ENCODE peak calls at places on chromosomes 6 and 20, in six cellular contexts. K, Y, Z, O, Q and X are unnamed samples.
A peak's percentile ranks its signal among the peaks of the same experiment; 100 is the strongest.

GRCh38 chr6:154686162-154686561 is 47.1 kb upstream of the SCAF8 start:
- DNase-seq in Y (no peak), Q (no peak), Z (no peak), K (no peak), O (no peak), X (no peak)

GRCh38 chr20:1838479-1839279 is 56.5 kb upstream of the SIRPA start:
- DNase-seq in O (no peak), K (no peak), Y (no peak), Z (no peak), Q (no peak), X (no peak)

GRCh38 chr6:149859368-149859767 is 4.8 kb downstream of the LRP11 start:
- DNase-seq in Z (no peak), Y (peak; percentile 36), Q (no peak), O (no peak), K (no peak), X (peak; percentile 44)

GRCh38 chr6:43186019-43186418 is 4.0 kb downstream of the CUL9 start:
- DNase-seq in K (no peak), Q (no peak), Y (no peak), Z (no peak), O (no peak), X (no peak)

GRCh38 chr6:63307581-63308246 is 12.1 kb downstream of the LGSN start:
- DNase-seq in K (no peak), Y (no peak), O (peak; percentile 51), Q (no peak), Z (no peak), X (peak; percentile 12)

GRCh38 chr6:136525586-136526195 is 24.5 kb downstream of the MAP7 start:
- DNase-seq in Q (no peak), O (no peak), K (no peak), Z (no peak), Y (no peak), X (no peak)

GRCh38 chr20:34045930-34046329 is 52.2 kb downstream of the RALY start:
- DNase-seq in Z (no peak), O (no peak), Q (no peak), Y (no peak), K (no peak), X (no peak)

GRCh38 chr6:161745594-161745993 is 471.7 kb upstream of the AGPAT4 start:
- DNase-seq in K (no peak), O (no peak), Y (no peak), Q (no peak), Z (no peak), X (no peak)

GRCh38 chr6:170107606-170108222 is 183.2 kb downstream of the DLL1 start:
- DNase-seq in Y (no peak), Z (no peak), Q (no peak), K (no peak), O (no peak), X (peak; percentile 19)

GRCh38 chr20:33450867-33451266 is 7.3 kb upstream of the SNTA1 start:
- DNase-seq in O (no peak), Z (no peak), Y (no peak), K (no peak), Q (no peak), X (no peak)

GRCh38 chr6:117275205-117275604 is 9.8 kb downstream of the VGLL2 start:
- DNase-seq in K (no peak), O (no peak), Y (no peak), Q (no peak), Z (no peak), X (no peak)

GRCh38 chr6:6749791-6750434 is 161.4 kb downstream of the LY86 start:
- DNase-seq in Y (no peak), O (no peak), Z (no peak), Q (peak; percentile 69), K (peak; percentile 83), X (peak; percentile 79)

GRCh38 chr20:45052698-45053440 is 48.1 kb downstream of the KCNS1 start:
- DNase-seq in Q (no peak), Z (no peak), O (no peak), K (no peak), Y (no peak), X (peak; percentile 54)

GRCh38 chr6:26327450-26328264 is 37.3 kb upstream of the BTN3A2 start:
- DNase-seq in K (no peak), O (no peak), Y (no peak), Q (no peak), Z (peak; percentile 29), X (peak; percentile 62)

GRCh38 chr6:78835817-78836216 is 31.5 kb upstream of the IRAK1BP1 start:
- DNase-seq in Y (no peak), O (no peak), K (no peak), Q (no peak), Z (no peak), X (no peak)

GRCh38 chr20:36866681-36867485 is 9.1 kb upstream of the TLDC2 start:
- DNase-seq in Z (no peak), Q (no peak), O (no peak), Y (no peak), K (no peak), X (no peak)

GRCh38 chr6:36139431-36139830 is 9.1 kb downstream of the MAPK13 start:
- DNase-seq in O (no peak), Z (no peak), Q (no peak), K (no peak), Y (no peak), X (no peak)

GRCh38 chr6:155645328-155645727 is 189.7 kb upstream of the NOX3 start:
- DNase-seq in K (no peak), Z (no peak), Y (no peak), Q (no peak), O (peak; percentile 83), X (no peak)

GRCh38 chr6:119333707-119334295 is 15.8 kb downstream of the MAN1A1 start:
- DNase-seq in Y (no peak), Z (no peak), K (no peak), Q (no peak), O (no peak), X (no peak)

GRCh38 chr20:23267909-23268308 is 82.7 kb upstream of the NXT1 start:
- DNase-seq in Y (no peak), Q (no peak), K (no peak), Z (no peak), O (no peak), X (no peak)

GRCh38 chr20:32510601-32511357 is 74.4 kb downstream of the NOL4L start:
- DNase-seq in Y (no peak), Z (no peak), Q (no peak), K (peak; percentile 45), O (no peak), X (no peak)

GRCh38 chr6:3841711-3842565 is 7.2 kb upstream of the FAM50B start:
- DNase-seq in Q (no peak), K (no peak), O (no peak), Y (no peak), Z (no peak), X (peak; percentile 76)

GRCh38 chr6:117317261-117317660 is 51.9 kb downstream of the VGLL2 start:
- DNase-seq in Z (no peak), Y (no peak), K (no peak), Q (no peak), O (peak; percentile 20), X (peak; percentile 45)

GRCh38 chr20:58982406-58983114 is 1.5 kb downstream of the NELFCD start:
- DNase-seq in K (no peak), Y (no peak), O (no peak), Z (no peak), Q (no peak), X (no peak)

GRCh38 chr20:63145156-63145555 is 70.8 kb downstream of the YTHDF1 start:
- DNase-seq in O (no peak), Y (no peak), Z (no peak), K (no peak), Q (no peak), X (no peak)

GRCh38 chr20:63149531-63150207 is 66.3 kb downstream of the YTHDF1 start:
- DNase-seq in O (no peak), Y (no peak), K (no peak), Q (no peak), Z (no peak), X (no peak)

GRCh38 chr20:63148696-63149095 is 67.2 kb downstream of the YTHDF1 start:
- DNase-seq in Y (no peak), Z (no peak), Q (no peak), K (peak; percentile 58), O (no peak), X (no peak)

GRCh38 chr20:63150391-63150898 is 65.5 kb downstream of the YTHDF1 start:
- DNase-seq in K (peak; percentile 62), Y (no peak), O (no peak), Z (no peak), Q (no peak), X (no peak)

DNA sequence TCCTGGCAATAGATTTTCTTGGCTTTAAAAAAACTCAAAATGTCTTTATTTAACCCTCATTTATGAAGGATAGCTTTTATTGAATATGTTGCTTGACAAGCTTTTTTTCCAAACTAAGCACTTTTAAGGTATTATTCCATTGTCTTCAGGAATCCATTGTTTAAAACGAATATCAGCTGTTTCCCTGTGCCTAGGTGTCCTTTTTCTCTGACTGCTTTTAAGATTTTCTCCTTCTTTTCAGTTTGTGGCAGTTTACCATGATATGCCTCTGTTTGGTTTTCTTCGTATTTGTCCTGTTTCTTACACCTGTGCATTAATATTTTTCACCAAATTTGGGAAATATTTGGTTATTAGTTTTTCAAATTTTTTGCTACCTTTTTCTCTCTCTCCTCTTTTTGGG is 68.4 kb downstream of the YTHDF1 start:
- DNase-seq in Z (no peak), K (no peak), O (no peak), Q (no peak), Y (no peak), X (no peak)
- H3K4me1 ChIP-seq in Z (no peaks in the 10 kb centered on the region), K (no peaks in the 10 kb centered on the region), O (no peaks in the 10 kb centered on the region), Q (no peaks in the 10 kb centered on the region), Y (no peaks in the 10 kb centered on the region), X (no peaks in the 10 kb centered on the region)

DNA sequence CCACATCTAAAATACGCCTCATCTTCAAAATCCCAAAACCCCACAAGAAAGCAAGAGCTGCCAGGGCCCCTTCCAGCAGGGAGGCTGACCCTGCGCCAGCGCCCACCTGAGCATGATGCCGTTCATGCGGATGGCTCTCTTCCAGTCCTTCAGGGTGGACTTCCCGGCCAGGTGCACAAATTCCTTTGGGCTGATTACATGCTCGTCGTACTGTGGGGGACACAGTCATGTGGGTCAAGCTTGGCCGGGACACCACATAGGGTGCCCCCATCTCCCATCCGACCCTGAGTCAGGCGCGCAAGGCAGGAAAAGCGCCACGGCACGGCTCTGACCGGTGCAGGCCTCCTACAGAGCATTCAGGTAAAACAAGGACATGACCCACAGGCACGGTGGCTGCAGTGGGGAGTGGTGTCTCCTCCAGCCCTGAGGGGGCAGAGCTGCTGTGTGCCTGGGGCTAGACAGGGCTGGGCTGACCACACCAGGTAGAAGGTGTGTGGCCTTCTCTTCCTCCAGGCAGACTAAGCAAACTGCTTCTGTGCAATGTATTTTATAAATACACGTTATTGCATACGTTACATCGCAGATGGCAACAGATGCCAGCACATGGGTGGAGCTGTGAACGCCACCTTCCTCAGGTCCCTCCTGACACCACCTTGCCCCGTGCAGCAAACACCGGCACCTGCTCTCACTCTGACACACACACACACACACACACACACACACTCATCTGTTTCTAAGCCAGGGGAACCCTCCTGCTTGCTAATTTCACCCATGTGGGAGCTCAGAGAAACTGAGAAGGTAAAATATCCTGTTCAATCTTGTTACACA is 23.8 kb upstream of the HELZ2 start:
- DNase-seq in O (no peak), K (peak; percentile 65), Q (no peak), Y (no peak), Z (no peak), X (no peak)
- H3K36me3 ChIP-seq in O (no peaks in the 10 kb centered on the region), K (no peaks in the 10 kb centered on the region), Q (no peaks in the 10 kb centered on the region), Y (peaks cover 8% of the 10 kb centered on the region), Z (peaks cover 45% of the 10 kb centered on the region), X (peaks cover 62% of the 10 kb centered on the region)

GRCh38 chr20:47786763-47787107 is 1.5 kb upstream of the SULF2 start:
- DNase-seq in Z (no peak), K (no peak), Q (no peak), Y (no peak), O (no peak), X (no peak)
- H3K27ac ChIP-seq in Z (no peak overlapping the region), K (no peak overlapping the region), Q (peak overlapping the region; percentile 88), Y (peak overlapping the region; percentile 54), O (no peak overlapping the region), X (no peak overlapping the region)

GRCh38 chr6:89836637-89837222 is 7.0 kb downstream of the CASP8AP2 start:
- DNase-seq in Z (no peak), K (no peak), Q (no peak), O (no peak), Y (no peak), X (no peak)
- H3K4me1 ChIP-seq in Z (peaks cover 36% of the 10 kb centered on the region), K (peaks cover 8% of the 10 kb centered on the region), Q (no peaks in the 10 kb centered on the region), O (no peaks in the 10 kb centered on the region), Y (no peaks in the 10 kb centered on the region), X (no peaks in the 10 kb centered on the region)